ENCODE peak calls at places on chromosomes 16 and 17, in four cellular contexts. One of them, this sample, is unnamed.

GRCh38 chr16:89890200-89890599 is 16.8 kb downstream of the TCF25 start:
- DNase-seq in tibial artery: no peak
- DNase-seq in cardiac fibroblast: no peak
- DNase-seq in fibroblast of lung: peak; percentile 70
- DNase-seq in this sample: no peak

GRCh38 chr17:66518677-66519076 is 216.3 kb downstream of the PRKCA start:
- DNase-seq in cardiac fibroblast: peak; percentile 26
- DNase-seq in tibial artery: no peak
- DNase-seq in fibroblast of lung: no peak
- DNase-seq in this sample: no peak

GRCh38 chr17:17737938-17738894 is 57.0 kb downstream of the RAI1 start:
- DNase-seq in fibroblast of lung: peak; percentile 60
- DNase-seq in cardiac fibroblast: no peak
- DNase-seq in tibial artery: no peak
- DNase-seq in this sample: peak; percentile 47

GRCh38 chr16:30491744-30492308 is 19.3 kb downstream of the ITGAL start:
- DNase-seq in fibroblast of lung: peak; percentile 81
- DNase-seq in tibial artery: no peak
- DNase-seq in cardiac fibroblast: peak; percentile 81
- DNase-seq in this sample: no peak

GRCh38 chr16:54245788-54246453 is 40.7 kb downstream of the IRX3 start:
- DNase-seq in tibial artery: no peak
- DNase-seq in fibroblast of lung: no peak
- DNase-seq in cardiac fibroblast: no peak
- DNase-seq in this sample: no peak

GRCh38 chr16:49543315-49543946 is 169.8 kb downstream of the C16orf78 start:
- DNase-seq in cardiac fibroblast: no peak
- DNase-seq in fibroblast of lung: no peak
- DNase-seq in tibial artery: no peak
- DNase-seq in this sample: no peak

GRCh38 chr17:82559779-82560642 is 40.5 kb downstream of the FOXK2 start:
- DNase-seq in cardiac fibroblast: no peak
- DNase-seq in tibial artery: no peak
- DNase-seq in fibroblast of lung: no peak
- DNase-seq in this sample: no peak

GRCh38 chr16:56302506-56302905 is 111.2 kb downstream of the GNAO1 start:
- DNase-seq in cardiac fibroblast: no peak
- DNase-seq in fibroblast of lung: no peak
- DNase-seq in tibial artery: no peak
- DNase-seq in this sample: no peak

GRCh38 chr17:45780921-45781320 is 3.2 kb upstream of the CRHR1 start:
- DNase-seq in cardiac fibroblast: no peak
- DNase-seq in fibroblast of lung: no peak
- DNase-seq in tibial artery: no peak
- DNase-seq in this sample: no peak

GRCh38 chr16:52435573-52435972 is 111.4 kb downstream of the TOX3 start:
- DNase-seq in cardiac fibroblast: no peak
- DNase-seq in tibial artery: no peak
- DNase-seq in fibroblast of lung: no peak
- DNase-seq in this sample: no peak

GRCh38 chr17:79109584-79109983 is 35.0 kb downstream of the ENGASE start:
- DNase-seq in tibial artery: no peak
- DNase-seq in cardiac fibroblast: no peak
- DNase-seq in fibroblast of lung: no peak
- DNase-seq in this sample: no peak

GRCh38 chr16:70779361-70779760 is 21.6 kb downstream of the VAC14 start:
- DNase-seq in cardiac fibroblast: no peak
- DNase-seq in fibroblast of lung: no peak
- DNase-seq in tibial artery: no peak
- DNase-seq in this sample: no peak

GRCh38 chr17:28335959-28336871 is 654 bp downstream of the TNFAIP1 start:
- DNase-seq in tibial artery: peak; percentile 34
- DNase-seq in cardiac fibroblast: peak; percentile 87
- DNase-seq in fibroblast of lung: peak; percentile 96
- DNase-seq in this sample: peak; percentile 20

GRCh38 chr17:47745037-47745380 is 12.0 kb downstream of the TBX21 start:
- DNase-seq in tibial artery: no peak
- DNase-seq in cardiac fibroblast: no peak
- DNase-seq in fibroblast of lung: no peak
- DNase-seq in this sample: no peak

GRCh38 chr17:47741793-47742145 is 8.7 kb downstream of the TBX21 start:
- DNase-seq in fibroblast of lung: no peak
- DNase-seq in cardiac fibroblast: no peak
- DNase-seq in tibial artery: no peak
- DNase-seq in this sample: no peak

GRCh38 chr17:47741109-47741792 is 8.2 kb downstream of the TBX21 start:
- DNase-seq in cardiac fibroblast: no peak
- DNase-seq in tibial artery: no peak
- DNase-seq in fibroblast of lung: no peak
- DNase-seq in this sample: no peak

GRCh38 chr17:47744168-47745036 is 11.4 kb downstream of the TBX21 start:
- DNase-seq in fibroblast of lung: no peak
- DNase-seq in cardiac fibroblast: no peak
- DNase-seq in tibial artery: no peak
- DNase-seq in this sample: no peak

DNA sequence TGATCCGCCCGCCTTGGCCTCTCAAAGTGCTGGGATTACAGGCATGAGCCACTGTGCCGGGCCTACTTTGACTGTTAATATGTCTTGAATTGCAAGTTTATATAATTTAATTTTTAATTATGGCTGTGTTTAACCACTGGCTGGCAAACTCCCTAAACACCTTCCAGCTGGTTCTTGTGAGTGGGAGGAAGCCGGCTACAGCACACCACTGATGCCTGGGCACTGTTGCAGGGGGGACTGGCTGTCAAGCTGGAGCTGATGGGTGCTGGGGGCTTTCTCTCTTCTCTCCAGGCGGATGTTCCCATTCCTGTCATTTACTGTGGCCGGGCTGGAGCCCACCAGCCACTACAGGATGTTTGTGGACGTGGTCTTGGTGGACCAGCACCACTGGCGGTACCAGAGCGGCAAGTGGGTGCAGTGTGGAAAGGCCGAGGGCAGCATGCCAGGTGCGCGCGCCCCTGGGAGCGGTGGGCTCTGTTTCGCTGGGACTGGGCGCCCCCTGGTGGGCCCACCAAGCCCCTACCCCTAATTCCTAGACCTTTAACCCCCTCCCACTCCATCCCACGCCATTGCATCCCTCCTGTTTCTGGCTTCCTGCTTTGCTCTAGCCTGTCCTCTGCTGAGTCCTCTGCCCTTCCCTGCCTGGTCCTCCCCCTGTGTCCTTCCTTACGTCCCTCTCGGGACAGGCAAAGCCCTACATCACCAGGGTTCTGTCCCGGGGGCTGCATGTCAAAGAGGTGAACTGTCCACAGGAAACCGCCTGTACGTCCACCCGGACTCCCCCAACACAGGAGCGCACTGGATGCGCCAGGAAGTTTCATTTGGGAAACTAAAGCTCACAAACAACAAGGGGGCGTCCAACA is 9.5 kb downstream of the TBX21 start:
- DNase-seq in fibroblast of lung: no peak
- DNase-seq in tibial artery: no peak
- DNase-seq in cardiac fibroblast: no peak
- DNase-seq in this sample: no peak
- TF ChIP-seq CTCF in fibroblast of lung: peak; percentile 36
- TF ChIP-seq CTCF in tibial artery: no peak
- TF ChIP-seq CTCF in cardiac fibroblast: peak; percentile 21
- TF ChIP-seq CTCF in this sample: peak; percentile 30

GRCh38 chr16:2157480-2158261 is 2.1 kb downstream of the TRAF7 start:
- DNase-seq in tibial artery: no peak
- DNase-seq in fibroblast of lung: no peak
- DNase-seq in cardiac fibroblast: no peak
- DNase-seq in this sample: no peak

GRCh38 chr16:2154533-2155090 is 970 bp upstream of the TRAF7 start:
- DNase-seq in fibroblast of lung: no peak
- DNase-seq in tibial artery: no peak
- DNase-seq in cardiac fibroblast: peak; percentile 20
- DNase-seq in this sample: no peak

GRCh38 chr16:2156025-2156848 is 655 bp downstream of the TRAF7 start:
- DNase-seq in cardiac fibroblast: peak; percentile 63
- DNase-seq in fibroblast of lung: peak; percentile 80
- DNase-seq in tibial artery: no peak
- DNase-seq in this sample: no peak

GRCh38 chr16:2156849-2157224 is 1.3 kb downstream of the TRAF7 start:
- DNase-seq in cardiac fibroblast: no peak
- DNase-seq in tibial artery: no peak
- DNase-seq in fibroblast of lung: no peak
- DNase-seq in this sample: no peak

DNA sequence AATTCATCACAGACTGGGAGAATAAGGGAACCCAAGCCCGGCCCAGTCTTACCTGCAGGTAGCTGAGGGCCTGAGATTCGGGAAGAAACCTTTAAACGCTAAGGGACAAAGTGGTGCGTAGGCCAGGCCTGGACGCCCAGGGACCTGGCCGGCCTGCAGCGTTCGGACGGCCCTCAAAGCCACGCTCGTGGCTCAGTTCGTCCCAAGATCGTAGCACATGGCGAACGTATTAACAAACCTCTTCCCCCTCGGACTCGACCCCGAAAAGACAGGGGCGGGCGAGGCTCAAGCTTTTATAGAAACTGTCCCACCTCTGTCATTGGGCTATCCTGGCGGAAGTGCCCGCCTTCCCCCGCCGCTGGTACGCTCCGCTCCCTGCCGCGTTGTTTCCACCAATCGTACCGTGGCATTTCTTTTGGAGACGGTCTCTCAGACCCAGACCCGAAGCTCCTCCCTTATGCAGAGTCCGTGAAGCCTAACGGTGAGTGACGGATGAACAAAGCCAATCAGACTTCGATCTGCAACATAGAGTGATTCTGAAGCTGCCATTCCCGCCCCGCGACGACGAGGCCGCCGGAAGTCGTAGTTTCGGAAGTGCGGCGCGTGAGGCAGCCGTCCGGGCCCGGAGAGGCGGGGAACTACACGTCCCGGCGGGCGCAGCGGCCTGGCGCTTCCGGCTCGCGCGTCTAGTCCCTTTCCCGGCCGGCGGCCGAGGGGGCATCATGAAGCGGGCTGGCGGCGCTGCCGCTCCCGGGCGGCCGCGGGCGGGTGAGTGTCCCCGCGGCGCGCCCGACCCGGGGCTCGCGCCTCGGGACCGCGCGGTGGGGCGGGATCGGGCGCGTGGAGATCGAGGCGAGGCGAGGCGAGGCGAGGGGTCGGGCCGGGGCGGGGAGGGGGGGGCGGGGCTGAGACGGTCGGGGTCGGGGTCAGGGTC is at the start of gene TRAF7:
- DNase-seq in tibial artery: peak; percentile 99
- DNase-seq in fibroblast of lung: peak; percentile 100
- DNase-seq in cardiac fibroblast: peak; percentile 100
- DNase-seq in this sample: peak; percentile 99
- TF ChIP-seq CTCF in tibial artery: peak; percentile 20
- TF ChIP-seq CTCF in fibroblast of lung: no peak
- TF ChIP-seq CTCF in cardiac fibroblast: no peak
- TF ChIP-seq CTCF in this sample: no peak

DNA sequence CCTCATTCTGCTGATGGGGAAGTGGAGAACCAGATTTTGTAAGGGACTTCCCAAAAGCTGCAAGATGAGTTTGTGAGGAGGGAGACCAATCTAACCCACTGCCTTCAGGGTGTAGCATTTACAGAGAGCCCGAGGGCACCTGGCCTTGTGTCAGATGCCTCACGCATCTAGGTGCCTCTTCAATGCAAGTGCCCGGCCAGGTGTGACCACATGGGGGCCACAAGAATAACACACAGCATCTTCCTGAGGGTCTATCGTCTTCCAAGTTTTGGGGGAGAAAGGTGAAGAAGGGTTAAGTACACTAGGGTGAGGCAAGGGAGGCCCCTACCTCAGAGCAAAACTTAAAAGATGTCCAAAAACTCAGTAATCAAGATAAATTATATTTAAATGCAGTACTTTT is 401.7 kb upstream of the CDH5 start:
- DNase-seq in cardiac fibroblast: no peak
- DNase-seq in fibroblast of lung: no peak
- DNase-seq in tibial artery: no peak
- DNase-seq in this sample: no peak
- TF ChIP-seq CTCF in cardiac fibroblast: no peak
- TF ChIP-seq CTCF in fibroblast of lung: no peak
- TF ChIP-seq CTCF in tibial artery: no peak
- TF ChIP-seq CTCF in this sample: no peak

GRCh38 chr17:48791128-48792032 is 25.6 kb downstream of the TTLL6 start:
- DNase-seq in cardiac fibroblast: peak; percentile 87
- DNase-seq in tibial artery: peak; percentile 79
- DNase-seq in fibroblast of lung: peak; percentile 68
- DNase-seq in this sample: peak; percentile 63
- TF ChIP-seq CTCF in cardiac fibroblast: peak; percentile 88
- TF ChIP-seq CTCF in tibial artery: peak; percentile 69
- TF ChIP-seq CTCF in fibroblast of lung: peak; percentile 88
- TF ChIP-seq CTCF in this sample: peak; percentile 39

GRCh38 chr16:69233124-69233523 is 46.2 kb downstream of the SNTB2 start:
- DNase-seq in cardiac fibroblast: no peak
- DNase-seq in tibial artery: no peak
- DNase-seq in fibroblast of lung: no peak
- DNase-seq in this sample: no peak
- TF ChIP-seq CTCF in cardiac fibroblast: no peak
- TF ChIP-seq CTCF in tibial artery: no peak
- TF ChIP-seq CTCF in fibroblast of lung: no peak
- TF ChIP-seq CTCF in this sample: no peak

GRCh38 chr16:316741-317464 is 33.9 kb downstream of the PDIA2 start:
- DNase-seq in cardiac fibroblast: no peak
- DNase-seq in fibroblast of lung: no peak
- DNase-seq in tibial artery: no peak
- DNase-seq in this sample: no peak

GRCh38 chr16:321532-321931 is 31.0 kb downstream of the AXIN1 start:
- DNase-seq in fibroblast of lung: no peak
- DNase-seq in cardiac fibroblast: no peak
- DNase-seq in tibial artery: no peak
- DNase-seq in this sample: no peak

GRCh38 chr16:320206-320605 is 32.3 kb downstream of the AXIN1 start:
- DNase-seq in cardiac fibroblast: no peak
- DNase-seq in fibroblast of lung: no peak
- DNase-seq in tibial artery: no peak
- DNase-seq in this sample: no peak

GRCh38 chr16:317583-317982 is 34.6 kb downstream of the PDIA2 start:
- DNase-seq in cardiac fibroblast: no peak
- DNase-seq in tibial artery: no peak
- DNase-seq in fibroblast of lung: no peak
- DNase-seq in this sample: no peak

GRCh38 chr16:318628-319027 is 33.9 kb downstream of the AXIN1 start:
- DNase-seq in tibial artery: no peak
- DNase-seq in fibroblast of lung: no peak
- DNase-seq in cardiac fibroblast: no peak
- DNase-seq in this sample: no peak
- TF ChIP-seq CTCF in tibial artery: no peak
- TF ChIP-seq CTCF in fibroblast of lung: no peak
- TF ChIP-seq CTCF in cardiac fibroblast: peak; percentile 19
- TF ChIP-seq CTCF in this sample: no peak

GRCh38 chr16:24018485-24018884 is 182.7 kb downstream of the PRKCB start:
- DNase-seq in tibial artery: no peak
- DNase-seq in fibroblast of lung: no peak
- DNase-seq in cardiac fibroblast: no peak
- DNase-seq in this sample: no peak

GRCh38 chr16:24024971-24025370 is 189.2 kb downstream of the PRKCB start:
- DNase-seq in fibroblast of lung: no peak
- DNase-seq in cardiac fibroblast: no peak
- DNase-seq in tibial artery: no peak
- DNase-seq in this sample: no peak

GRCh38 chr16:24022797-24023196 is 187.0 kb downstream of the PRKCB start:
- DNase-seq in tibial artery: no peak
- DNase-seq in cardiac fibroblast: no peak
- DNase-seq in fibroblast of lung: no peak
- DNase-seq in this sample: no peak
- TF ChIP-seq CTCF in tibial artery: no peak
- TF ChIP-seq CTCF in cardiac fibroblast: no peak
- TF ChIP-seq CTCF in fibroblast of lung: no peak
- TF ChIP-seq CTCF in this sample: no peak

This sample was measured in GM20000.